ENCODE peak calls at places on chromosomes 7 and 10, in seven cellular contexts. S is mucosa of gallbladder, C is Caco-2, T is A549, Y is non-pigmented ciliary epithelial cell, V is astrocyte of the spinal cord, W is left colon. F is an unnamed sample.

GRCh38 chr7:149450821-149451220 is 10.0 kb downstream of the ZNF777 start:
- DNase-seq in S (no peak), C (no peak), T (no peak), Y (no peak), V (no peak), W (no peak), F (no peak)

GRCh38 chr10:111598433-111599059 is 521.7 kb downstream of the ADRA2A start:
- DNase-seq in S (peak), C (peak), T (peak), Y (peak), V (peak), W (peak), F (peak)

GRCh38 chr7:4904346-4904745 is 20.8 kb upstream of the RADIL start:
- DNase-seq in S (no peak), C (no peak), T (no peak), Y (no peak), V (no peak), W (no peak), F (no peak)

GRCh38 chr7:75772081-75773077 is at the start of gene CCL26:
- DNase-seq in S (peak), C (no peak), T (no peak), Y (peak), V (peak), W (no peak), F (peak)

GRCh38 chr10:52443419-52444388 is 129.6 kb downstream of the DKK1 start:
- DNase-seq in S (no peak), C (peak), T (peak), Y (peak), V (peak), W (no peak), F (peak)

GRCh38 chr7:42573904-42574692 is 337.1 kb upstream of the GLI3 start:
- DNase-seq in S (no peak), C (no peak), T (no peak), Y (no peak), V (no peak), W (no peak), F (peak)

GRCh38 chr10:95864906-95865813 is 42.6 kb upstream of the CC2D2B start:
- DNase-seq in S (peak), C (peak), T (peak), Y (peak), V (peak), W (no peak), F (peak)

GRCh38 chr10:63173468-63174227 is 40.5 kb downstream of the NRBF2 start:
- DNase-seq in S (no peak), C (no peak), T (no peak), Y (no peak), V (no peak), W (no peak), F (no peak)

F was measured in HCEC 1CT.